ENCODE peak calls at places on chromosomes 7 and 10, in eight cellular contexts. O, B, I, L, P, D, V and J are unnamed samples.

GRCh38 chr10:28256776-28257175 is 46.1 kb downstream of the MPP7 start:
- DNase-seq in V (no peak), D (no peak), B (no peak), O (no peak), P (no peak), I (no peak), L (no peak), J (no peak)

GRCh38 chr10:80487791-80488538 is 33.9 kb downstream of the TSPAN14 start:
- DNase-seq in I (no peak), D (no peak), O (peak; percentile 85), V (no peak), P (no peak), B (peak; percentile 79), L (no peak), J (no peak)

GRCh38 chr10:79067241-79068202 is 1.2 kb upstream of the ZMIZ1 start:
- DNase-seq in O (peak; percentile 82), I (peak; percentile 81), P (peak; percentile 67), V (peak; percentile 87), L (peak; percentile 91), B (peak; percentile 84), D (peak; percentile 91), J (peak; percentile 87)

GRCh38 chr10:31083765-31084184 is 52.1 kb upstream of the ZNF438 start:
- DNase-seq in P (no peak), V (peak; percentile 30), L (no peak), O (peak; percentile 42), I (peak; percentile 58), B (peak; percentile 80), D (peak; percentile 57), J (peak; percentile 15)

GRCh38 chr7:68030530-68030929 is 1033.9 kb downstream of the TYW1 start:
- DNase-seq in V (no peak), O (no peak), B (no peak), I (no peak), L (no peak), P (no peak), D (no peak), J (no peak)

GRCh38 chr10:98242823-98243222 is 25.2 kb downstream of the LOXL4 start:
- DNase-seq in V (no peak), O (no peak), L (no peak), D (peak; percentile 4), P (peak; percentile 3), I (no peak), B (no peak), J (peak; percentile 20)

GRCh38 chr10:86226801-86227201 is 139.8 kb downstream of the GRID1 start:
- DNase-seq in L (no peak), O (peak; percentile 85), B (no peak), I (no peak), D (no peak), P (no peak), V (no peak), J (no peak)

GRCh38 chr10:63064706-63065105 is 68.4 kb upstream of the NRBF2 start:
- DNase-seq in B (no peak), I (no peak), D (no peak), P (no peak), L (no peak), V (no peak), O (no peak), J (no peak)

GRCh38 chr10:64379898-64380297 is 858.7 kb downstream of the REEP3 start:
- DNase-seq in D (peak; percentile 7), P (no peak), O (no peak), V (no peak), B (no peak), I (no peak), L (no peak), J (no peak)

GRCh38 chr7:90892213-90892612 is 296.1 kb downstream of the CDK14 start:
- DNase-seq in L (no peak), I (no peak), B (no peak), V (no peak), P (no peak), O (no peak), D (peak; percentile 47), J (no peak)

GRCh38 chr7:113657603-113658002 is 261.2 kb downstream of the PPP1R3A start:
- DNase-seq in O (no peak), I (peak; percentile 6), L (no peak), B (no peak), D (peak; percentile 4), V (no peak), P (no peak), J (no peak)

GRCh38 chr7:74312418-74313021 is 23.3 kb downstream of the CLIP2 start:
- DNase-seq in O (no peak), B (peak; percentile 26), L (no peak), V (no peak), P (no peak), I (peak; percentile 85), D (no peak), J (no peak)

GRCh38 chr7:155256761-155257481 is 40.8 kb upstream of the INSIG1 start:
- DNase-seq in L (no peak), B (no peak), P (no peak), V (no peak), O (no peak), I (no peak), D (no peak), J (no peak)

GRCh38 chr7:55309040-55309991 is 55.8 kb upstream of the LANCL2 start:
- DNase-seq in B (peak; percentile 94), P (no peak), D (peak; percentile 84), O (peak; percentile 46), V (no peak), L (no peak), I (no peak), J (no peak)

GRCh38 chr10:43865275-43866135 is 216.8 kb upstream of the ZNF32 start:
- DNase-seq in I (no peak), V (no peak), D (no peak), O (no peak), L (peak; percentile 22), B (no peak), P (no peak), J (no peak)

GRCh38 chr7:142327555-142327954 is 69.7 kb upstream of the PRSS58 start:
- DNase-seq in V (no peak), L (no peak), P (no peak), I (no peak), D (no peak), B (no peak), O (no peak), J (no peak)

GRCh38 chr7:45435846-45436245 is 138.3 kb upstream of the ADCY1 start:
- DNase-seq in D (no peak), B (no peak), I (no peak), L (no peak), O (peak; percentile 34), P (no peak), V (no peak), J (no peak)

GRCh38 chr10:5242585-5242984 is 45.9 kb downstream of the AKR1C4 start:
- DNase-seq in D (no peak), O (no peak), B (no peak), I (no peak), L (no peak), V (no peak), P (no peak), J (no peak)

GRCh38 chr7:77684030-77684429 is 12.2 kb upstream of the RSBN1L start:
- DNase-seq in P (no peak), V (no peak), D (no peak), I (no peak), B (no peak), O (no peak), L (no peak), J (no peak)

GRCh38 chr10:86870679-86871078 is 86.7 kb downstream of the MMRN2 start:
- DNase-seq in L (no peak), P (no peak), O (no peak), B (no peak), I (no peak), V (no peak), D (no peak), J (no peak)

GRCh38 chr10:28242560-28243204 is 60.2 kb downstream of the MPP7 start:
- DNase-seq in O (no peak), P (no peak), V (no peak), D (no peak), B (no peak), I (no peak), L (no peak), J (peak; percentile 10)

GRCh38 chr7:23938937-23939552 is 229.0 kb downstream of the STK31 start:
- DNase-seq in D (peak; percentile 24), I (peak; percentile 56), V (no peak), B (peak; percentile 10), L (no peak), O (no peak), P (peak; percentile 29), J (peak; percentile 12)

GRCh38 chr7:37645276-37646040 is 38.1 kb upstream of the GPR141 start:
- DNase-seq in V (no peak), O (no peak), D (no peak), L (no peak), P (no peak), I (no peak), B (no peak), J (no peak)

GRCh38 chr7:140640060-140640611 is 477 bp downstream of the DENND2A start:
- DNase-seq in O (no peak), V (peak; percentile 9), B (no peak), I (no peak), P (peak; percentile 18), D (peak; percentile 56), L (peak; percentile 66), J (no peak)

GRCh38 chr10:59904431-59905065 is 1.8 kb downstream of the CCDC6 start:
- DNase-seq in P (no peak), B (no peak), O (no peak), L (no peak), V (no peak), I (no peak), D (no peak), J (peak; percentile 13)

GRCh38 chr7:82375713-82376112 is 67.9 kb downstream of the CACNA2D1 start:
- DNase-seq in I (no peak), D (no peak), O (no peak), P (peak; percentile 81), B (no peak), L (no peak), V (no peak), J (no peak)

GRCh38 chr10:75483188-75483587 is 51.8 kb downstream of the LRMDA start:
- DNase-seq in B (no peak), L (no peak), D (no peak), O (no peak), I (no peak), P (no peak), V (no peak), J (no peak)

GRCh38 chr7:46970486-46970885 is 611.4 kb downstream of the TNS3 start:
- DNase-seq in B (no peak), L (no peak), O (no peak), I (no peak), V (no peak), P (no peak), D (no peak), J (no peak)

GRCh38 chr7:17677408-17677807 is 262.9 kb downstream of the SNX13 start:
- DNase-seq in B (no peak), V (no peak), O (no peak), L (no peak), P (no peak), I (no peak), D (no peak), J (no peak)

GRCh38 chr10:89337493-89337892 is 9.7 kb downstream of the IFIT3 start:
- DNase-seq in P (no peak), I (no peak), B (peak; percentile 62), D (peak; percentile 15), L (no peak), V (no peak), O (no peak), J (no peak)

GRCh38 chr10:87657370-87657769 is 2.3 kb upstream of the PAPSS2 start:
- DNase-seq in D (no peak), P (no peak), V (no peak), L (peak; percentile 61), B (no peak), I (no peak), O (no peak), J (no peak)